ENCODE peak calls at places on chromosomes 16 and 17, in six cellular contexts. P is NCI-H345; U is mesenchymal stem cell; X is activated CD8-positive, alpha-beta memory T cell treated with anti-CD3 and anti-CD28 coated beads for 4 hours; I is mucosa of descending colon; O is astrocyte of the spinal cord. T is an unnamed sample.

GRCh38 chr16:75305364-75306101 is 54.1 kb upstream of the BCAR1 start:
- DNase-seq in P (peak; percentile 65), U (peak; percentile 100), X (peak; percentile 7), I (peak; percentile 84), O (peak; percentile 100), T (no peak)

GRCh38 chr16:19173649-19174383 is 5.8 kb downstream of the SYT17 start:
- DNase-seq in P (no peak), U (no peak), X (no peak), I (no peak), O (no peak), T (no peak)

GRCh38 chr16:11533588-11533987 is 53.1 kb downstream of the LITAF start:
- DNase-seq in P (no peak), U (no peak), X (no peak), I (no peak), O (no peak), T (no peak)

GRCh38 chr16:86070971-86071370 is 172.0 kb downstream of the IRF8 start:
- DNase-seq in P (no peak), U (no peak), X (no peak), I (no peak), O (no peak), T (no peak)

GRCh38 chr17:76501827-76502307 is 644 bp upstream of the RHBDF2 start:
- DNase-seq in P (no peak), U (no peak), X (no peak), I (no peak), O (no peak), T (no peak)

GRCh38 chr16:81410643-81411235 is 33.9 kb upstream of the CMIP start:
- DNase-seq in P (no peak), U (no peak), X (no peak), I (no peak), O (no peak), T (no peak)

GRCh38 chr16:57186630-57187507 is 740 bp downstream of the RSPRY1 start:
- DNase-seq in P (no peak), U (peak; percentile 60), X (no peak), I (peak; percentile 52), O (peak; percentile 29), T (no peak)

GRCh38 chr16:67216612-67217490 is 10.1 kb upstream of the TMEM208 start:
- DNase-seq in P (no peak), U (no peak), X (no peak), I (no peak), O (no peak), T (no peak)

GRCh38 chr17:11545696-11546095 is 52.6 kb upstream of the DNAH9 start:
- DNase-seq in P (no peak), U (no peak), X (no peak), I (no peak), O (no peak), T (no peak)

GRCh38 chr16:67053767-67054334 is 24.9 kb downstream of the CBFB start:
- DNase-seq in P (no peak), U (no peak), X (no peak), I (no peak), O (no peak), T (no peak)

GRCh38 chr16:51938861-51939260 is 608.1 kb downstream of the TOX3 start:
- DNase-seq in P (no peak), U (no peak), X (no peak), I (no peak), O (no peak), T (no peak)

GRCh38 chr16:86298166-86299131 is 211.9 kb upstream of the FOXF1 start:
- DNase-seq in P (no peak), U (peak; percentile 96), X (no peak), I (no peak), O (no peak), T (no peak)

GRCh38 chr17:49949634-49950033 is 19.4 kb upstream of the DLX4 start:
- DNase-seq in P (no peak), U (no peak), X (no peak), I (no peak), O (no peak), T (no peak)

GRCh38 chr16:5108505-5109158 is 11.0 kb upstream of the EEF2KMT start:
- DNase-seq in P (no peak), U (no peak), X (no peak), I (no peak), O (no peak), T (no peak)

T was measured in frontal cortex.